ENCODE peak calls at places on chromosomes 16 and 17, in six cellular contexts. G is ureter, E is fibroblast of mammary gland, Y is CD14-positive monocyte, R is GM12865, V is ovary. J is an unnamed sample.
A peak's percentile ranks its signal among the peaks of the same experiment; 100 is the strongest.

GRCh38 chr16:27977966-27978365 is 85.5 kb downstream of the GSG1L start:
- DNase-seq in Y (no peak), V (no peak), E (peak; percentile 26), R (no peak), G (peak; percentile 59), J (no peak)

GRCh38 chr17:7888184-7888920 is at the start of gene CHD3:
- DNase-seq in G (peak; percentile 77), Y (no peak), V (no peak), R (no peak), E (no peak), J (no peak)

GRCh38 chr16:2089676-2090480 is 42.1 kb downstream of the TSC2 start:
- DNase-seq in E (no peak), G (peak; percentile 42), Y (no peak), V (no peak), R (no peak), J (no peak)

GRCh38 chr17:62626719-62627218 is 701 bp upstream of the MRC2 start:
- DNase-seq in E (peak; percentile 95), V (peak; percentile 86), Y (no peak), G (no peak), R (no peak), J (peak; percentile 63)

GRCh38 chr17:57309479-57309878 is 53.2 kb downstream of the MSI2 start:
- DNase-seq in G (no peak), Y (no peak), E (no peak), V (no peak), R (no peak), J (no peak)

GRCh38 chr16:63467513-63467912 is 1431.3 kb upstream of the CDH8 start:
- DNase-seq in G (no peak), E (no peak), V (no peak), Y (no peak), R (no peak), J (no peak)

GRCh38 chr17:76700627-76701470 is 9.9 kb downstream of the MXRA7 start:
- DNase-seq in Y (no peak), G (no peak), R (no peak), E (peak; percentile 87), V (peak; percentile 72), J (peak; percentile 81)

GRCh38 chr16:85750021-85750826 is 672 bp downstream of the C16orf74 start:
- DNase-seq in E (no peak), V (peak; percentile 44), G (peak; percentile 61), Y (no peak), R (peak; percentile 66), J (peak; percentile 36)

GRCh38 chr17:47180337-47180736 is 8.8 kb downstream of the CDC27 start:
- DNase-seq in V (no peak), E (no peak), Y (no peak), R (no peak), G (no peak), J (no peak)

GRCh38 chr16:49576173-49576494 is 202.5 kb downstream of the C16orf78 start:
- DNase-seq in V (no peak), R (no peak), E (no peak), G (no peak), Y (no peak), J (no peak)

GRCh38 chr16:47069841-47070584 is 73.7 kb downstream of the NETO2 start:
- DNase-seq in Y (no peak), V (no peak), E (no peak), G (no peak), R (no peak), J (no peak)

GRCh38 chr17:28599311-28600184 is 723 bp upstream of the SPAG5 start:
- DNase-seq in E (peak; percentile 98), G (no peak), Y (peak; percentile 84), R (peak; percentile 84), V (peak; percentile 73), J (peak; percentile 61)

GRCh38 chr16:20611975-20612471 is 35.9 kb upstream of the ACSM2B start:
- DNase-seq in E (no peak), Y (no peak), R (no peak), V (peak; percentile 67), G (peak; percentile 68), J (peak; percentile 86)

GRCh38 chr16:10373556-10373955 is 12.3 kb upstream of the ATF7IP2 start:
- DNase-seq in R (no peak), Y (no peak), V (no peak), E (no peak), G (no peak), J (no peak)

GRCh38 chr16:78045865-78046581 is 23.7 kb downstream of the CLEC3A start:
- DNase-seq in V (peak; percentile 61), Y (no peak), R (peak; percentile 45), E (peak; percentile 14), G (peak; percentile 49), J (peak; percentile 59)

GRCh38 chr17:1713878-1714487 is 3.8 kb upstream of the TLCD2 start:
- DNase-seq in G (no peak), R (no peak), E (peak; percentile 44), V (peak; percentile 58), Y (no peak), J (no peak)

GRCh38 chr16:49700222-49700927 is 155.5 kb downstream of the ZNF423 start:
- DNase-seq in Y (no peak), V (peak; percentile 72), G (peak; percentile 51), R (no peak), E (peak; percentile 55), J (peak; percentile 69)

GRCh38 chr16:64121473-64121872 is 1000.4 kb downstream of the CDH11 start:
- DNase-seq in R (no peak), Y (no peak), E (peak; percentile 80), G (no peak), V (no peak), J (no peak)

GRCh38 chr16:82067042-82067809 is 32.2 kb downstream of the HSD17B2 start:
- DNase-seq in R (no peak), G (no peak), Y (no peak), E (no peak), V (no peak), J (no peak)

GRCh38 chr16:49513040-49513439 is 139.4 kb downstream of the C16orf78 start:
- DNase-seq in V (no peak), G (no peak), R (peak; percentile 56), E (peak; percentile 4), Y (no peak), J (no peak)

GRCh38 chr17:44777394-44778348 is 18.9 kb downstream of the ADAM11 start:
- DNase-seq in Y (no peak), E (no peak), R (no peak), G (no peak), V (no peak), J (no peak)

GRCh38 chr17:74245818-74246204 is 28.2 kb upstream of the DNAI2 start:
- DNase-seq in V (no peak), G (no peak), Y (no peak), R (no peak), E (no peak), J (no peak)

GRCh38 chr16:75114946-75115825 is 1.4 kb downstream of the LDHD start:
- DNase-seq in E (no peak), V (peak; percentile 36), G (no peak), Y (no peak), R (no peak), J (no peak)

GRCh38 chr17:39360537-39360936 is 40.9 kb downstream of the FBXL20 start:
- DNase-seq in R (no peak), G (no peak), V (no peak), E (no peak), Y (no peak), J (peak; percentile 46)

GRCh38 chr17:1197379-1197778 is 17.6 kb upstream of the ABR start:
- DNase-seq in Y (peak; percentile 74), G (no peak), R (peak; percentile 50), E (peak; percentile 59), V (no peak), J (peak; percentile 54)

GRCh38 chr17:58677204-58677880 is 14.5 kb downstream of the TEX14 start:
- DNase-seq in E (peak; percentile 68), G (no peak), R (peak; percentile 19), Y (no peak), V (no peak), J (no peak)

GRCh38 chr16:52469091-52469490 is 77.9 kb downstream of the TOX3 start:
- DNase-seq in R (no peak), G (no peak), E (no peak), Y (no peak), V (no peak), J (no peak)

J was measured in heart left ventricle.